ENCODE peak calls at places on chromosomes 5 and 9, in nine cellular contexts. Y is breast epithelium; H is left lung; S is CD8-positive, alpha-beta T cell; N is Caco-2; C is Peyer's patch; J is pancreas; D is hepatocyte; V is tibial artery. E is an unnamed sample.

GRCh38 chr5:33231935-33232334 is 208.8 kb upstream of the TARS1 start:
- DNase-seq in Y (no peak), H (no peak), S (no peak), N (no peak), C (no peak), J (no peak), D (no peak), V (no peak), E (no peak)

GRCh38 chr5:111738118-111738517 is 18.9 kb downstream of the NREP start:
- DNase-seq in Y (no peak), H (no peak), S (no peak), N (no peak), C (no peak), J (no peak), D (no peak), V (no peak), E (no peak)

GRCh38 chr5:9646843-9647242 is 16.7 kb upstream of the TAS2R1 start:
- DNase-seq in Y (no peak), H (no peak), S (no peak), N (no peak), C (no peak), J (no peak), D (no peak), V (no peak), E (no peak)

GRCh38 chr5:140365941-140366340 is 5.9 kb downstream of the SLC4A9 start:
- DNase-seq in Y (no peak), H (no peak), S (no peak), N (no peak), C (no peak), J (no peak), D (no peak), V (no peak), E (peak; percentile 6)

GRCh38 chr5:58239075-58239474 is 220.8 kb downstream of the PLK2 start:
- DNase-seq in Y (no peak), H (no peak), S (no peak), N (no peak), C (no peak), J (no peak), D (no peak), V (no peak), E (no peak)

GRCh38 chr5:191036-191948 is at the start of gene LRRC14B:
- DNase-seq in Y (no peak), H (no peak), S (no peak), N (no peak), C (peak; percentile 49), J (no peak), D (no peak), V (peak; percentile 85), E (peak; percentile 69)

GRCh38 chr5:54457094-54457531 is 1.6 kb downstream of the HSPB3 start:
- DNase-seq in Y (no peak), H (no peak), S (no peak), N (peak; percentile 96), C (no peak), J (peak; percentile 58), D (peak; percentile 80), V (no peak), E (no peak)

GRCh38 chr9:117253256-117253655 is 161.6 kb downstream of the ASTN2 start:
- DNase-seq in Y (no peak), H (no peak), S (no peak), N (no peak), C (no peak), J (no peak), D (no peak), V (no peak), E (no peak)

GRCh38 chr9:83620841-83621636 is 1.9 kb upstream of the IDNK start:
- DNase-seq in Y (no peak), H (no peak), S (peak; percentile 3), N (no peak), C (peak; percentile 65), J (no peak), D (peak; percentile 77), V (no peak), E (peak; percentile 70)

GRCh38 chr5:139470821-139471300 is at the start of gene SMIM33:
- DNase-seq in Y (no peak), H (no peak), S (no peak), N (no peak), C (peak; percentile 68), J (no peak), D (no peak), V (no peak), E (no peak)

DNA sequence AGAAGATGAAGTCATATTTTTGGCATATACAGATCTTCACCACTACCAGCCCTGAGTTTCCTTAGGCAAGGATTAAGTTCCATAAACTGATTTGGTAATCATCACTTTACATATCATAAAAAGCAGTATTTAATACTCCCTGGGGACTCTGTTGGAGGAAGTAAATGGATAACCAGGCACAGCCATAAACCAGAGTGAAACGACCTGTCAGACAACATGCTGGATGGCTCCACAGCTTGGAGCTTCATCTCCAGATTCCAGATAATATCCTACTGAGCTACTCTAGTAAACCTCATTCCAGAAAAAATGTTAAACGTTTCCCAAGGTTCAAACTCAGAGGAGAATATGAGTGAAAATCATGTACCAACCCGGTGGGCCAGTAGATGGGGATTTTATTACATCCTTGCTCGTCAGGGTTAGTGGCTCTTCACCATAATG is 109.2 kb downstream of the BASP1 start:
- DNase-seq in Y (no peak), H (no peak), S (no peak), N (peak; percentile 64), C (no peak), J (no peak), D (peak; percentile 66), V (no peak), E (no peak)
- H3K4me3 ChIP-seq in Y (no peak overlapping the region), H (no peak overlapping the region), S (no peak overlapping the region), N (no peak overlapping the region), C (no peak overlapping the region), J (no peak overlapping the region), D (no peak overlapping the region), V (no peak overlapping the region), E (no peak overlapping the region)

GRCh38 chr5:168807261-168807660 is 228.1 kb upstream of the PANK3 start:
- DNase-seq in Y (no peak), H (no peak), S (no peak), N (no peak), C (no peak), J (no peak), D (no peak), V (no peak), E (no peak)

GRCh38 chr5:168813179-168813968 is 234.2 kb upstream of the PANK3 start:
- DNase-seq in Y (no peak), H (no peak), S (no peak), N (no peak), C (no peak), J (no peak), D (no peak), V (no peak), E (no peak)

GRCh38 chr5:168808217-168808616 is 229.0 kb upstream of the PANK3 start:
- DNase-seq in Y (no peak), H (no peak), S (no peak), N (no peak), C (no peak), J (no peak), D (no peak), V (no peak), E (no peak)

GRCh38 chr5:168809218-168809617 is 230.1 kb upstream of the PANK3 start:
- DNase-seq in Y (no peak), H (no peak), S (no peak), N (no peak), C (no peak), J (no peak), D (no peak), V (no peak), E (no peak)

GRCh38 chr5:168810641-168811040 is 231.5 kb upstream of the PANK3 start:
- DNase-seq in Y (no peak), H (no peak), S (no peak), N (no peak), C (no peak), J (no peak), D (no peak), V (no peak), E (no peak)
- H3K36me3 ChIP-seq in Y (no peaks in the 10 kb centered on the region), H (no peaks in the 10 kb centered on the region), S (no peaks in the 10 kb centered on the region), N (no peaks in the 10 kb centered on the region), C (no peaks in the 10 kb centered on the region), J (no peaks in the 10 kb centered on the region), D (no peaks in the 10 kb centered on the region), V (peaks cover 29% of the 10 kb centered on the region), E (no peaks in the 10 kb centered on the region)

GRCh38 chr5:169637856-169638190 is 748 bp downstream of the DOCK2 start:
- DNase-seq in Y (no peak), H (peak; percentile 61), S (peak; percentile 58), N (no peak), C (no peak), J (no peak), D (no peak), V (no peak), E (no peak)

GRCh38 chr5:169635933-169636332 is 1.1 kb upstream of the DOCK2 start:
- DNase-seq in Y (no peak), H (no peak), S (no peak), N (no peak), C (no peak), J (no peak), D (no peak), V (no peak), E (no peak)

GRCh38 chr5:169634606-169635005 is 2.5 kb upstream of the DOCK2 start:
- DNase-seq in Y (no peak), H (no peak), S (no peak), N (no peak), C (no peak), J (no peak), D (no peak), V (no peak), E (no peak)

GRCh38 chr5:169637085-169637855 is at the start of gene DOCK2:
- DNase-seq in Y (no peak), H (peak; percentile 81), S (peak; percentile 48), N (no peak), C (no peak), J (peak; percentile 54), D (no peak), V (peak; percentile 73), E (peak; percentile 80)

DNA sequence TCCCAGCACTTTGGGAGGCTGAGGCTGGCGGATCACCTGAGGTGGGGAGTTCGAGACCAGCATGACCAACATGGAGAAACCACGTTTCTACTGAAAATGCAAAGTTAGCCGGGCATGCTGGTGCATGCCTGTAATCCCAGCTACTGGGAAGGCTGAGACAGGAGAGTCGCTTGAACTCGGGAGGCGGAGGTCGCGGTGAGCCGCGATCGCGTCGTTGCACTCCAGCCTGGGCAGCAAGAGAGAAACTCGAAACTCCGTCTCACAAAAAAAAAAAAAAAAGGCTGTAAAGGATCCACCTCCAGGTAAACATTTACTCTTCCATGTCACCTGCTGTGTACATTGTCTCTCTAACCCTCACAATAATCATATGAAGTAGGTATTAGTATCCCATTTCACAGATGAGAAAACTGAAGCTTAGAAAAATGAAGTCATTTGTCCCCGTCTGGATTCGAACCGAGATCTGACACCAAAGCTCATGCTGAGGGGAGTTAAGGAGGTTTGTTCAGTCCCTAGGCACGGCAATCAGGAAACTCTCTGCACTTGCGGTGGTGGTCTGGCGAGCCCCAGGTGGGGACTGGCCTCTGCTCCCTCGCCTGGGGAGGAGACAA is 494 bp upstream of the DOCK2 start:
- DNase-seq in Y (no peak), H (no peak), S (no peak), N (no peak), C (no peak), J (no peak), D (no peak), V (no peak), E (no peak)
- H3K4me3 ChIP-seq in Y (peak overlapping the region; percentile 40), H (peak overlapping the region; percentile 68), S (peak overlapping the region; percentile 70), N (no peak overlapping the region), C (peak overlapping the region; percentile 55), J (peak overlapping the region; percentile 42), D (no peak overlapping the region), V (peak overlapping the region; percentile 35), E (peak overlapping the region; percentile 64)

DNA sequence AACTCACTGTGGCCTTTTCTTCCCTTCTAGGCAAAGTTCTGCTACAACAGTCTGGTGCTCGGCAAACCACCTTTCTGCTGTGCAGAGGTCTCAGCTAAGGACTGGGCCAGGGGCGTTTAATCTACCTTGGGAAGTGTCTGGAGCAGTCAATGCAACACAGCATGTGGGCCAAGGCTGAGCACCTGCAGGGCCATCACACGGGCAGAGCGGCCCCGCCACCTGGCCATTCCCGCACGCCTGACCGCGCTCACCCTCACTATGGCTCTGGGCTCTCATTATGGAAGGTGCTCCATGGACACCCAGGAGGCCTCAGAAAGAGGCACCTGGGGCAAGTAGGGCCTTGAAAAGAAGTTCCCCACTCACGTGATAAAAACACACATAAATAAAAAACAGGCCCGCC is 65.7 kb upstream of the TBC1D9B start:
- DNase-seq in Y (no peak), H (no peak), S (no peak), N (no peak), C (no peak), J (no peak), D (no peak), V (no peak), E (peak; percentile 39)
- H3K36me3 ChIP-seq in Y (no peaks in the 10 kb centered on the region), H (peaks cover 70% of the 10 kb centered on the region), S (no peaks in the 10 kb centered on the region), N (peaks cover 2% of the 10 kb centered on the region), C (no peaks in the 10 kb centered on the region), J (no peaks in the 10 kb centered on the region), D (no peaks in the 10 kb centered on the region), V (peaks cover 55% of the 10 kb centered on the region), E (peaks cover 16% of the 10 kb centered on the region)

E was measured in H7.